ENCODE peak calls at places on chromosomes 1 and 21, in four cellular contexts. E, M, Z and T are unnamed samples.
A peak's percentile ranks its signal among the peaks of the same experiment; 100 is the strongest.

GRCh38 chr1:243413431-243414151 is 157.8 kb downstream of the SDCCAG8 start:
- DNase-seq in E (no peak), M (no peak), Z (no peak), T (no peak)

GRCh38 chr1:92797297-92797696 is 12.4 kb upstream of the EVI5 start:
- DNase-seq in E (no peak), M (no peak), Z (no peak), T (no peak)

GRCh38 chr1:8017495-8018310 is 8.4 kb downstream of the ERRFI1 start:
- DNase-seq in E (no peak), M (no peak), Z (no peak), T (no peak)

GRCh38 chr1:113874017-113874879 is 2.7 kb upstream of the PTPN22 start:
- DNase-seq in E (peak; percentile 33), M (no peak), Z (no peak), T (no peak)

GRCh38 chr1:114466334-114467014 is 44.5 kb downstream of the TRIM33 start:
- DNase-seq in E (peak; percentile 1), M (no peak), Z (no peak), T (no peak)

GRCh38 chr1:34863501-34863900 is 4.0 kb upstream of the SMIM12 start:
- DNase-seq in E (no peak), M (no peak), Z (no peak), T (no peak)

GRCh38 chr1:197356723-197357533 is 88.9 kb downstream of the CRB1 start:
- DNase-seq in E (peak; percentile 67), M (peak; percentile 51), Z (no peak), T (no peak)

GRCh38 chr1:224447251-224447650 is 12.7 kb upstream of the WDR26 start:
- DNase-seq in E (no peak), M (peak; percentile 45), Z (no peak), T (no peak)

GRCh38 chr1:180248176-180248575 is 18.1 kb downstream of the LHX4 start:
- DNase-seq in E (no peak), M (no peak), Z (no peak), T (no peak)

GRCh38 chr21:41361786-41362604 is at the start of gene MX2:
- DNase-seq in E (no peak), M (no peak), Z (peak; percentile 89), T (peak; percentile 66)

GRCh38 chr1:81949421-81949820 is 148.7 kb downstream of the ADGRL2 start:
- DNase-seq in E (no peak), M (no peak), Z (no peak), T (no peak)

GRCh38 chr1:21896652-21897532 is 40.2 kb downstream of the HSPG2 start:
- DNase-seq in E (no peak), M (peak; percentile 73), Z (peak; percentile 92), T (peak; percentile 63)

GRCh38 chr1:58789322-58789856 is 5.5 kb upstream of the JUN start:
- DNase-seq in E (no peak), M (no peak), Z (no peak), T (no peak)

GRCh38 chr1:18385239-18385790 is 95.4 kb upstream of the KLHDC7A start:
- DNase-seq in E (no peak), M (peak; percentile 71), Z (no peak), T (no peak)

GRCh38 chr1:206856674-206857464 is 8.6 kb upstream of the IL20 start:
- DNase-seq in E (peak; percentile 43), M (no peak), Z (no peak), T (no peak)

GRCh38 chr1:74811421-74812179 is 78.6 kb downstream of the TYW3 start:
- DNase-seq in E (no peak), M (no peak), Z (no peak), T (no peak)

GRCh38 chr1:184954232-184954995 is 19.9 kb downstream of the NIBAN1 start:
- DNase-seq in E (no peak), M (no peak), Z (no peak), T (no peak)

GRCh38 chr1:159924791-159925712 is at the start of gene TAGLN2:
- DNase-seq in E (peak; percentile 92), M (peak; percentile 93), Z (peak; percentile 97), T (peak; percentile 93)
- TF ChIP-seq POLR2A in E (peak; percentile 96), M (peak; percentile 93), Z (peak; percentile 97), T (no peak)

DNA sequence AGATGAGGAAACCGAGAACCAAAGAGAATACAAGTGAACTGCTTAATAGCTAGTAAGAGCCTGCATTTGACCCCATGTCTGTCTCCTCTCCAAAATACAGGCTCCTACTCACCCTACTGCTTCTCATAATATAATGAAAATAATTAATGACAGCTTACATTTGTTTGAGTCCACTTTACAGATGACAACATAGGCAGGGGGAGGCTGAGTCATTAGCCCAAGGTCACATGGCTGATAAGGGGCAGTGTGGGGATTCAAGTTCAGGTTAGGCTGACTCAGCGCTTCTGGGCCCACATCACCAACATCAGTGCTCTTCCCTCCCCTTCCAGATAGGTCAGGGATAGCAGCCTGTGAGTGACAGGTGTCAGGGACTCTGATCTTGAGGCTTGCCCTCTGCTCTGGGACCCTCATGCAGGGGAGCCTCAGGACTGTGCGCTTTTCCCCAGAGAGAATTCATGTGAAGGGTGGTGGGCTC is 16.2 kb downstream of the AZIN2 start:
- DNase-seq in E (no peak), M (no peak), Z (no peak), T (no peak)
- TF ChIP-seq EP300 in E (no peak), M (no peak), Z (no peak), T (no peak)

GRCh38 chr1:167714098-167714850 is 7.5 kb upstream of the MPZL1 start:
- DNase-seq in E (peak; percentile 88), M (peak; percentile 95), Z (peak; percentile 91), T (peak; percentile 92)
- TF ChIP-seq POLR2A in E (peak; percentile 54), M (peak; percentile 16), Z (no peak), T (no peak)

DNA sequence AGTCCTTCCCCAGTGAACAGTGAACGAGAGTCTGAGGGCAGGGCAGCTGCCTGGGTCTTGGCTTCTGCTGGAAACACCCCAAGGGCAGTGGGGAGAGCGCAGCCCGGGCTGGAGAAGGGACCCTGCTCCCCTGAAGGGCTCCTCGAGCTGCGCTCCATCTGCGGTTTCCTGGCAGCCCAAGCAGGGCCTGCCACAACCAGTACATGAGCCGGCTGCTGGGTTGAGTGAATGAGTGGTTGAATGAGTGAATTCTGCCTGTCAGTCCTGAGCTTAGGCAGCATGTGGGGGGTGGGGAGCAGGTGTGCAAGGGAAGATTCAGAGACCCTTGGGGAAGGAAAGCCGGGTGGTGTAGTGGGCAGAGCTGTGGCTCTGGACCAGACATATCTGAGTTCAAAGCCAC is 3.6 kb downstream of the OPRD1 start:
- DNase-seq in E (no peak), M (no peak), Z (no peak), T (no peak)
- TF ChIP-seq EP300 in E (no peak), M (no peak), Z (no peak), T (no peak)

GRCh38 chr1:182890927-182891610 is 51.9 kb downstream of the DHX9 start:
- DNase-seq in E (no peak), M (no peak), Z (no peak), T (peak; percentile 73)
- TF ChIP-seq POLR2A in E (no peak), M (no peak), Z (no peak), T (no peak)

GRCh38 chr1:190147616-190148015 is 330.0 kb downstream of the BRINP3 start:
- DNase-seq in E (no peak), M (no peak), Z (no peak), T (no peak)

GRCh38 chr1:190138711-190139110 is 339.0 kb downstream of the BRINP3 start:
- DNase-seq in E (no peak), M (no peak), Z (no peak), T (no peak)

GRCh38 chr1:190140644-190141043 is 337.0 kb downstream of the BRINP3 start:
- DNase-seq in E (no peak), M (no peak), Z (no peak), T (no peak)

GRCh38 chr1:190144650-190145049 is 333.0 kb downstream of the BRINP3 start:
- DNase-seq in E (no peak), M (no peak), Z (no peak), T (no peak)
- TF ChIP-seq EP300 in E (no peak), M (no peak), Z (no peak), T (no peak)

DNA sequence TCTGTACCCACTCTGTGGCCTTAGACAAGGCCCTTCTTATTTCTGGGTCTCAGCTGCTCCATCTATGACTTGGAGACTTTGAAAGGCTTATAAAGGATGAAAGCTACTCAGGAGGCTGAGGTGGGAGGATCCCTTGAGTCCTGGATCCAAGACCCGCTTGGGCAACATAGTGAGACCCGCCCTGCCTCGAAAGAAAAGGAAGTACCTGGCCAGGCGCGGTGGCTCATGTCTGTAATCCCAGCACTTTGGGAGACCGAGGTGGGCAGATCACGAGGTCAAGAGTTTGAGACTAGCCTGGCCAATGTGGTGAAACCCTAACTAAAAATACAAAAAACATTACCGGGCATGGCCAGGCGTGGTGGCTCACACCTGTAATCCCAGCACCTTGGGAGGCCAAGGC is 13.4 kb downstream of the ID3 start:
- DNase-seq in E (no peak), M (no peak), Z (no peak), T (no peak)
- TF ChIP-seq POLR2A in E (no peak), M (no peak), Z (no peak), T (no peak)

GRCh38 chr1:11615109-11615508 is 39.1 kb downstream of the FBXO2 start:
- DNase-seq in E (no peak), M (no peak), Z (no peak), T (no peak)
- TF ChIP-seq EP300 in E (no peak), M (no peak), Z (no peak), T (no peak)